ENCODE peak calls at places on chromosomes 11 and 22, in six cellular contexts. E is stimulated activated CD4-positive, alpha-beta T cell treated with anti-CD3 and anti-CD28 coated beads, Interleukin-1b, Interleukin-23, amount 100 ng/mL, for 1 hour; Y is H9; H is frontal cortex; X is ovary; W is HTR-8/SVneo. T is an unnamed sample.

GRCh38 chr11:113796663-113797259 is 17.2 kb downstream of the CLDN25 start:
- DNase-seq in Y (no peak), X (no peak), H (peak), E (no peak), W (peak), T (peak)

GRCh38 chr22:44876921-44877320 is 124.5 kb downstream of the ARHGAP8 start:
- DNase-seq in X (no peak), W (no peak), H (no peak), Y (no peak), E (no peak), T (no peak)

GRCh38 chr22:20000246-20001081 is 16.2 kb downstream of the ARVCF start:
- DNase-seq in E (no peak), X (no peak), W (no peak), H (no peak), Y (no peak), T (no peak)

GRCh38 chr11:67484847-67485311 is 2.1 kb downstream of the AIP start:
- DNase-seq in H (no peak), X (peak), Y (no peak), E (no peak), W (no peak), T (no peak)

GRCh38 chr11:76410771-76411423 is 29.8 kb downstream of the GVQW3 start:
- DNase-seq in X (no peak), E (no peak), W (no peak), H (no peak), Y (no peak), T (no peak)

GRCh38 chr11:59901306-59901705 is 22.7 kb downstream of the OOSP3 start:
- DNase-seq in X (no peak), Y (no peak), H (no peak), W (no peak), E (no peak), T (no peak)

GRCh38 chr22:40194656-40195055 is 16.9 kb downstream of the TNRC6B start:
- DNase-seq in H (no peak), Y (no peak), E (no peak), W (no peak), X (no peak), T (no peak)

GRCh38 chr22:49618689-49618953 is 209.1 kb downstream of the BRD1 start:
- DNase-seq in Y (no peak), E (no peak), W (no peak), X (peak), H (no peak), T (no peak)

GRCh38 chr11:69423181-69423580 is 58.3 kb upstream of the LINC01488 start:
- DNase-seq in X (no peak), H (no peak), W (no peak), Y (no peak), E (no peak), T (no peak)